ENCODE peak calls at places on chromosome 14, in six cellular contexts. One of them, this sample, is unnamed.

GRCh38 chr14:77598366-77599050 is 17.9 kb downstream of the SPTLC2 start:
- DNase-seq in endodermal cell: no peak
- DNase-seq in DND-41: no peak
- DNase-seq in lung: no peak
- DNase-seq in Caco-2: no peak
- DNase-seq in cardiac muscle cell: no peak
- DNase-seq in this sample: no peak

GRCh38 chr14:55926007-55926406 is 192.2 kb upstream of the PELI2 start:
- DNase-seq in Caco-2: no peak
- DNase-seq in endodermal cell: no peak
- DNase-seq in cardiac muscle cell: no peak
- DNase-seq in lung: no peak
- DNase-seq in DND-41: no peak
- DNase-seq in this sample: no peak

GRCh38 chr14:73896521-73896920 is 9.9 kb downstream of the ZNF410 start:
- DNase-seq in cardiac muscle cell: peak; percentile 40
- DNase-seq in lung: no peak
- DNase-seq in endodermal cell: no peak
- DNase-seq in Caco-2: no peak
- DNase-seq in DND-41: no peak
- DNase-seq in this sample: no peak

GRCh38 chr14:81452341-81452740 is 52.2 kb upstream of the STON2 start:
- DNase-seq in cardiac muscle cell: no peak
- DNase-seq in DND-41: no peak
- DNase-seq in lung: no peak
- DNase-seq in Caco-2: no peak
- DNase-seq in endodermal cell: no peak
- DNase-seq in this sample: no peak

GRCh38 chr14:92651106-92651792 is 97.2 kb downstream of the LGMN start:
- DNase-seq in endodermal cell: no peak
- DNase-seq in Caco-2: no peak
- DNase-seq in lung: peak; percentile 51
- DNase-seq in DND-41: peak; percentile 44
- DNase-seq in cardiac muscle cell: peak; percentile 45
- DNase-seq in this sample: peak; percentile 88

GRCh38 chr14:23538785-23539184 is 12.8 kb downstream of the ZFHX2 start:
- DNase-seq in DND-41: no peak
- DNase-seq in Caco-2: no peak
- DNase-seq in lung: no peak
- DNase-seq in cardiac muscle cell: peak; percentile 53
- DNase-seq in endodermal cell: peak; percentile 78
- DNase-seq in this sample: no peak

GRCh38 chr14:46405095-46405494 is 246.5 kb downstream of the RPL10L start:
- DNase-seq in Caco-2: no peak
- DNase-seq in DND-41: no peak
- DNase-seq in cardiac muscle cell: no peak
- DNase-seq in lung: no peak
- DNase-seq in endodermal cell: no peak
- DNase-seq in this sample: no peak

GRCh38 chr14:91378945-91379932 is 38.4 kb downstream of the CCDC88C start:
- DNase-seq in endodermal cell: no peak
- DNase-seq in DND-41: no peak
- DNase-seq in lung: no peak
- DNase-seq in cardiac muscle cell: no peak
- DNase-seq in Caco-2: no peak
- DNase-seq in this sample: no peak

GRCh38 chr14:69685716-69686115 is 74.3 kb downstream of the SUSD6 start:
- DNase-seq in cardiac muscle cell: peak; percentile 81
- DNase-seq in DND-41: no peak
- DNase-seq in endodermal cell: no peak
- DNase-seq in Caco-2: no peak
- DNase-seq in lung: peak; percentile 73
- DNase-seq in this sample: no peak

GRCh38 chr14:104985675-104986486 is at the start of gene CLBA1:
- DNase-seq in cardiac muscle cell: peak; percentile 95
- DNase-seq in Caco-2: peak; percentile 87
- DNase-seq in lung: no peak
- DNase-seq in DND-41: peak; percentile 88
- DNase-seq in endodermal cell: peak; percentile 94
- DNase-seq in this sample: peak; percentile 100

GRCh38 chr14:66709292-66709691 is 201.3 kb downstream of the GPHN start:
- DNase-seq in Caco-2: no peak
- DNase-seq in DND-41: no peak
- DNase-seq in endodermal cell: no peak
- DNase-seq in cardiac muscle cell: peak; percentile 59
- DNase-seq in lung: no peak
- DNase-seq in this sample: no peak

GRCh38 chr14:94570440-94570839 is 9.2 kb downstream of the SERPINA4 start:
- DNase-seq in DND-41: no peak
- DNase-seq in cardiac muscle cell: no peak
- DNase-seq in Caco-2: no peak
- DNase-seq in endodermal cell: no peak
- DNase-seq in lung: no peak
- DNase-seq in this sample: no peak

GRCh38 chr14:85934123-85934885 is 404.4 kb downstream of the FLRT2 start:
- DNase-seq in lung: no peak
- DNase-seq in Caco-2: no peak
- DNase-seq in cardiac muscle cell: peak; percentile 1
- DNase-seq in DND-41: peak; percentile 80
- DNase-seq in endodermal cell: no peak
- DNase-seq in this sample: peak; percentile 29

GRCh38 chr14:86532219-86532618 is 1002.3 kb downstream of the FLRT2 start:
- DNase-seq in lung: no peak
- DNase-seq in endodermal cell: no peak
- DNase-seq in Caco-2: no peak
- DNase-seq in cardiac muscle cell: peak; percentile 64
- DNase-seq in DND-41: no peak
- DNase-seq in this sample: no peak

GRCh38 chr14:64910847-64911495 is 3.3 kb upstream of the CHURC1 start:
- DNase-seq in DND-41: no peak
- DNase-seq in Caco-2: no peak
- DNase-seq in endodermal cell: peak; percentile 50
- DNase-seq in lung: no peak
- DNase-seq in cardiac muscle cell: peak; percentile 55
- DNase-seq in this sample: no peak

GRCh38 chr14:100022772-100023451 is 42.3 kb upstream of the EVL start:
- DNase-seq in endodermal cell: no peak
- DNase-seq in Caco-2: no peak
- DNase-seq in lung: no peak
- DNase-seq in cardiac muscle cell: peak; percentile 54
- DNase-seq in DND-41: no peak
- DNase-seq in this sample: no peak

GRCh38 chr14:99524804-99525698 is 43.8 kb downstream of the CCNK start:
- DNase-seq in endodermal cell: peak; percentile 81
- DNase-seq in Caco-2: peak; percentile 69
- DNase-seq in cardiac muscle cell: peak; percentile 43
- DNase-seq in DND-41: no peak
- DNase-seq in lung: no peak
- DNase-seq in this sample: no peak

GRCh38 chr14:101315802-101316296 is 245.4 kb upstream of the DIO3 start:
- DNase-seq in endodermal cell: no peak
- DNase-seq in Caco-2: no peak
- DNase-seq in lung: no peak
- DNase-seq in cardiac muscle cell: no peak
- DNase-seq in DND-41: no peak
- DNase-seq in this sample: no peak

GRCh38 chr14:23147676-23148075 is 28.6 kb upstream of the CEBPE start:
- DNase-seq in DND-41: no peak
- DNase-seq in Caco-2: no peak
- DNase-seq in cardiac muscle cell: peak; percentile 75
- DNase-seq in endodermal cell: no peak
- DNase-seq in lung: no peak
- DNase-seq in this sample: no peak

GRCh38 chr14:38420045-38420444 is 164.2 kb upstream of the CLEC14A start:
- DNase-seq in DND-41: no peak
- DNase-seq in lung: no peak
- DNase-seq in endodermal cell: no peak
- DNase-seq in cardiac muscle cell: peak; percentile 50
- DNase-seq in Caco-2: no peak
- DNase-seq in this sample: no peak

DNA sequence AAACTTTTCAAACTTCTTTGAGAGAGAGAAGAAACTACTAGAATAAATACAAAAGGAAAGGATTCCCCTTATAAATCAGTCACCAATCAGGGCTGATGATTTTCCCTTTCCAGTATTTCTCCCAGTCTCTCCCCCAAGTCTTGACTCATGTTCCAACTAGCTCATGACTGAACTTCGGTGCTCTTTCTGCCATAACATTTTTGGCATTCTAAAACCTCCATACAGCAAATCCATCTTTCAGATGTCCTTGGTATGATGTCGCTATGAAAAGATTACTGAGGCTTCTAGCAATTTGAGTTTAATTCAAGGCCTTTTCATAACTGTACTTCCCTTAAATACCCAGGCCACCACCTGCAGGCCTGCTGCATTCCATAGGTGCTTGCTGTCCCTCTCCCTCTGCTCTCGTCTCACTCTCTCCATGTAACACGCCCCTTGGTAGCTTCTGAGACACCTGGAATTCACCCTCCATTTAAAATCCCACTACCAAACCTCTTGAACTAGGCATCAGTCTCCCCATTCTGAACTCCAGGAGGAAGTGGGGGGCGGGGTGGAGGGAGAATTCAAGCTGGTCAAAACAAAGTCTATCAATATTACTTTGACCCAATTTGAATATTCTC is 2.4 kb downstream of the PRKD1 start:
- DNase-seq in Caco-2: no peak
- DNase-seq in DND-41: no peak
- DNase-seq in endodermal cell: peak; percentile 66
- DNase-seq in lung: no peak
- DNase-seq in cardiac muscle cell: peak; percentile 50
- DNase-seq in this sample: no peak
- TF ChIP-seq CTCF in Caco-2: no peak
- TF ChIP-seq CTCF in DND-41: no peak
- TF ChIP-seq CTCF in endodermal cell: no peak
- TF ChIP-seq CTCF in lung: no peak
- TF ChIP-seq CTCF in cardiac muscle cell: no peak
- TF ChIP-seq CTCF in this sample: no peak

DNA sequence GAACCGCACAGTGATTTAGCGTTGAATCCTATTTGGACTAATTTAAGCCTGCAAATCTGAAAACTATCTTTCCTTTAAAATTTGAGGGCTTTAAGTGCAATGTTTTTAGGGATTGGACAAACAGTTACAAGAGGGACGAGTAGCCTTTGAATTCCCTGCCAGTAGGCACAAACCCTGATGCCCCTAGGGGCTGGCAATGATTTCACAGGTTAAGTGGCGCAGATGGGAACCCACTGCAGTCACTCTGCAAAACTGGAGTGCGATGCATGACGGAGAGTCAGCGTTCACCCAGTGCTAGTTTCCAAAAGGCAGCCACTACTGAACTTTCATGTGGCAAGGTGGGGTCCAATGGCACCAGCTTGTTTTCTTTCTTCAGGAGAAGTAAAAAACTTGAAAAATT is 99.4 kb upstream of the FRMD6 start:
- DNase-seq in cardiac muscle cell: no peak
- DNase-seq in endodermal cell: no peak
- DNase-seq in lung: no peak
- DNase-seq in DND-41: no peak
- DNase-seq in Caco-2: no peak
- DNase-seq in this sample: no peak
- TF ChIP-seq CTCF in cardiac muscle cell: no peak
- TF ChIP-seq CTCF in endodermal cell: peak; percentile 59
- TF ChIP-seq CTCF in lung: no peak
- TF ChIP-seq CTCF in DND-41: peak; percentile 38
- TF ChIP-seq CTCF in Caco-2: no peak
- TF ChIP-seq CTCF in this sample: no peak

DNA sequence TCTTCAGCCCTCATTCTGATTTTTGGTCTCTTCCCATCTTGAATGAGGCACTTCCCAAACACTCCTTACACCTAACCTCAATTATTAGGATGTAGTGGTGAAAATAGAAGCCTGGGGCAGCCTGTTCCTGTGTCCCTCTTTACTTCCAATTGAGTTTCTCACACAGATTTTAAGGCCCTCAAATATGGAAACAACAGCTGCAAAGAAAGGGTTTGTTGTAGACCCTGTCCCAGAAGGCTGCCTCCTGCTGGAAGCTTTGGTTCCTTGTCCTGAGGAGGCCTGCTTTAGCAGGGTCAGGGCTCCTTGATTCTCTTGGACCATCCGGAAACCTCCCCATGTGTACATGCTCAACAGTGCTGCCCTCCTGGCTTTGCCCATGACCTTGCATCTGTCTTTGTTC is 101.3 kb downstream of the TGFB3 start:
- DNase-seq in cardiac muscle cell: no peak
- DNase-seq in endodermal cell: peak; percentile 80
- DNase-seq in Caco-2: no peak
- DNase-seq in DND-41: no peak
- DNase-seq in lung: no peak
- DNase-seq in this sample: no peak
- TF ChIP-seq CTCF in cardiac muscle cell: no peak
- TF ChIP-seq CTCF in endodermal cell: peak; percentile 71
- TF ChIP-seq CTCF in Caco-2: no peak
- TF ChIP-seq CTCF in DND-41: peak; percentile 17
- TF ChIP-seq CTCF in lung: no peak
- TF ChIP-seq CTCF in this sample: no peak

DNA sequence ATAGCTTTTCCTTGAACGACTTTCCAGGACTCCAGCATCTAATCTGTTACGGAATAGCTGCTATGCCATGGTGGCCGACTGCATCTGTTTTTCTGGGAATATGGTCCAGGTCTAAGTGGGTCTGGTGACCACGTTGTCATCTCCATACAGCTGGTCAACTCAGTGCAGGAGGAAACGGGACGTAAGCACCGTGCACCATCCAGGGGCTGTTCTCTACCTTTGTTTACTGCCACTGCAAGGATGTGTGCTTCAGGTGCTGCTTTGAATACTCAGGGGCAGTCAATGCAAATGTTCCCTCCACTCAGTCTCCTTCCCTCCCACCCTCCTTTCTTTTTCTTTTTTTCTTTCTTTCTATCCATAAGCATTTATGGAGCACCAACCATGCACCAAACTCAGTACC is 648.2 kb downstream of the VRK1 start:
- DNase-seq in DND-41: no peak
- DNase-seq in cardiac muscle cell: no peak
- DNase-seq in Caco-2: no peak
- DNase-seq in lung: no peak
- DNase-seq in endodermal cell: no peak
- DNase-seq in this sample: no peak
- TF ChIP-seq CTCF in DND-41: no peak
- TF ChIP-seq CTCF in cardiac muscle cell: no peak
- TF ChIP-seq CTCF in Caco-2: no peak
- TF ChIP-seq CTCF in lung: no peak
- TF ChIP-seq CTCF in endodermal cell: no peak
- TF ChIP-seq CTCF in this sample: no peak

DNA sequence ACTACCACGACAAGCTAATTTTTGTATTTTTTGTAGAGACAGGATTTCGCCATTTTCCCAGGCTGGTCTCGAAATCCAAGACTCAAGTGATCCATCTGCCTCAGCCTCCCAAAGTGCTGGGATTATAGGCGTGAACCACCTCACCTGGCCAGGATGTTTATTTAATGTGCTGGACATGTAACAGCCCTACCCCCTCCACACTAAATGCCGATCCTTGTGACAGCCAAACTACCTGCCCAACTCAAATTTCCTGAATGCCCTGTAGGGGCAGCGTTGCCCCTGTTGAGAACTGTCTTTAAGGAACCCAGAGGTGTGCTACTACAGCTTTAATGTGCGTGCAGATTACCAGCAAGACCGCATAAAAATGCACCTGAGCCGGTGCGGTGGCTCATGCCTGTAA is 48.1 kb downstream of the KCNK13 start:
- DNase-seq in Caco-2: no peak
- DNase-seq in cardiac muscle cell: no peak
- DNase-seq in endodermal cell: peak; percentile 80
- DNase-seq in lung: no peak
- DNase-seq in DND-41: peak; percentile 19
- DNase-seq in this sample: no peak
- TF ChIP-seq CTCF in Caco-2: peak; percentile 21
- TF ChIP-seq CTCF in cardiac muscle cell: peak; percentile 36
- TF ChIP-seq CTCF in endodermal cell: peak; percentile 77
- TF ChIP-seq CTCF in lung: no peak
- TF ChIP-seq CTCF in DND-41: peak; percentile 60
- TF ChIP-seq CTCF in this sample: peak; percentile 11